ENCODE peak calls at places on chromosome 1, in six cellular contexts. D is Peyer's patch, J is transverse colon, K is IMR-90, Q is esophagus squamous epithelium, H is heart left ventricle. L is an unnamed sample.
A peak's percentile ranks its signal among the peaks of the same experiment; 100 is the strongest.

GRCh38 chr1:213724640-213725536 is 262.9 kb upstream of the PROX1 start:
- DNase-seq in D (no peak), J (peak; percentile 43), K (no peak), Q (no peak), H (peak; percentile 39), L (no peak)

GRCh38 chr1:103106426-103107321 is 1.6 kb downstream of the COL11A1 start:
- DNase-seq in D (no peak), J (no peak), K (peak; percentile 30), Q (no peak), H (no peak), L (no peak)

GRCh38 chr1:23593042-23593521 is 33.8 kb upstream of the ID3 start:
- DNase-seq in D (no peak), J (no peak), K (no peak), Q (no peak), H (no peak), L (no peak)

GRCh38 chr1:13996334-13996733 is 296.3 kb downstream of the PRDM2 start:
- DNase-seq in D (no peak), J (no peak), K (no peak), Q (no peak), H (no peak), L (no peak)

GRCh38 chr1:160367516-160367900 is 637 bp downstream of the NHLH1 start:
- DNase-seq in D (no peak), J (no peak), K (no peak), Q (no peak), H (no peak), L (no peak)

GRCh38 chr1:171901245-171901644 is 59.9 kb downstream of the DNM3 start:
- DNase-seq in D (no peak), J (no peak), K (no peak), Q (no peak), H (no peak), L (no peak)

GRCh38 chr1:234143681-234144080 is 229.6 kb upstream of the COA6 start:
- DNase-seq in D (no peak), J (no peak), K (no peak), Q (no peak), H (no peak), L (no peak)

GRCh38 chr1:155294520-155295182 is 6.6 kb downstream of the PKLR start:
- DNase-seq in D (no peak), J (no peak), K (no peak), Q (no peak), H (no peak), L (no peak)

GRCh38 chr1:31583082-31583994 is 7.0 kb downstream of the TINAGL1 start:
- DNase-seq in D (no peak), J (no peak), K (no peak), Q (no peak), H (peak; percentile 73), L (no peak)

GRCh38 chr1:204841798-204842197 is 28.9 kb upstream of the NFASC start:
- DNase-seq in D (no peak), J (no peak), K (no peak), Q (no peak), H (no peak), L (no peak)
- TF ChIP-seq POLR2A in D (no peak), J (no peak), K (no peak), Q (no peak), H (no peak), L (no peak)

DNA sequence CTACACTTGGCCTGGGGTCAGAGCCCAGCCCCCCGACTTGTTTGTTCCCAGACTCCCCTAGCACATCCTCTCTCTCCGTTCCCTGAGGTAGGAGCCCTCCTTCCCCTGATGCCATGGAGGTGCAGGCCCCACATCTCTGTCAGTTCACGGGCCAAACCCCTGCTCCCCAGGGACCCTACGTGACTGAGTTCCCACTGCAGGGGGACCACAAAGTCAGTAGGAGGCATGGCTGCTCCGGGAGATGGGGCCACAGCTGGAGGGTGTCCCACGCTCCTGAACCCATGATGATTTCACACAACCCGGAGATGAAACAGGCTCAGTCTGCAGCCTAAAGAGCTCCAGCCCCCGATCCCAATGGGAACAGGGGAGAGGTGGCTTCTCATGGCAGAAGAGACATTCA is 272.2 kb downstream of the NPHP4 start:
- DNase-seq in D (peak; percentile 11), J (no peak), K (no peak), Q (no peak), H (no peak), L (no peak)
- TF ChIP-seq POLR2A in D (no peak), J (no peak), K (no peak), Q (no peak), H (no peak), L (no peak)

GRCh38 chr1:181095763-181096184 is 7.3 kb downstream of the IER5 start:
- DNase-seq in D (no peak), J (no peak), K (no peak), Q (no peak), H (no peak), L (no peak)

GRCh38 chr1:181094813-181095212 is 6.3 kb downstream of the IER5 start:
- DNase-seq in D (no peak), J (peak; percentile 14), K (peak; percentile 91), Q (no peak), H (peak; percentile 59), L (no peak)

GRCh38 chr1:181094402-181094801 is 5.9 kb downstream of the IER5 start:
- DNase-seq in D (no peak), J (no peak), K (no peak), Q (no peak), H (no peak), L (no peak)

GRCh38 chr1:181097242-181097641 is 8.7 kb downstream of the IER5 start:
- DNase-seq in D (no peak), J (no peak), K (peak; percentile 61), Q (no peak), H (no peak), L (peak; percentile 55)

DNA sequence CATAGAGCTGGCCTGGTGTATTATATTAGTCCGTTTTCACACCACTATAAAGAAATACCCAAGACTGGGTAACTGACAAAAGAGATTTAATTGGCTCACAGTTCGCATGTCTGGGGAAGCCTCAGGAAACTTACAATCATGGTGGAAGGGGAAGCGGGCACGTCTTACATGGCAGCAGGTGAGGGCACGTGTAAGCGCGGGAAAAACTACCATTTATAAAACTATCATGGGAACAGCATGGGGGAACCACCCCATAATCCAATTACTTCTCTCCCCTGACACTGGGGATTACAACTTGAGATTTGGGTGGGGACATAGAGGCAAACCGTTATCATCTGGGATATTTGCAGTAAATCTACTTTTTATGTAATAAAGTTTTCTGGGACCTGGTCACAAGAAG is 6.8 kb downstream of the IER5 start:
- DNase-seq in D (no peak), J (no peak), K (no peak), Q (no peak), H (no peak), L (no peak)
- TF ChIP-seq POLR2A in D (no peak), J (no peak), K (no peak), Q (no peak), H (no peak), L (no peak)

GRCh38 chr1:207830788-207831187 is 78.9 kb downstream of the CD46 start:
- DNase-seq in D (peak; percentile 43), J (no peak), K (no peak), Q (no peak), H (peak; percentile 84), L (peak; percentile 66)
- TF ChIP-seq POLR2A in D (no peak), J (no peak), K (no peak), Q (no peak), H (no peak), L (no peak)

DNA sequence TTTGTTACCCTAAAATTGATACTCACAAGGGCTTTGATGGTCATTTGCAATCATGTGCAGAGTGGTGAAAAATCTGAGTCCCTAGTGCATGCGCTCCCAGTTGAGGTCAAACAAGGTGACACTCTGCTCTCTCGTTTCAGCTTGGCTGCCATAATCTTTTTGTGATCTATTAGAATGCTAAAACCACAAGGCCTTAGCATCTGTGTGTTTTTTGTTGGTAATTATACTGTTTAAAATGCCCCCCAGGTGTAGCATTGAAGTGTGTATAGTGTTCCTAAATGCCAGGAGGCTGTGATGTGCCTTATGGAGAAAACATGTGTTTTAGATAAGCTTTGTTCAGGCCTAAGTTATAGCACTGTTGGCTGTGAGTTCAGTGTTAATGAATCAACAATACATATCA is 89.3 kb downstream of the PLD5 start:
- DNase-seq in D (no peak), J (no peak), K (no peak), Q (no peak), H (no peak), L (no peak)
- TF ChIP-seq POLR2A in D (no peak), J (no peak), K (no peak), Q (no peak), H (no peak), L (no peak)

GRCh38 chr1:220828950-220829586 is 42.4 kb downstream of the MTARC1 start:
- DNase-seq in D (no peak), J (no peak), K (no peak), Q (no peak), H (no peak), L (no peak)
- TF ChIP-seq POLR2A in D (no peak), J (no peak), K (no peak), Q (no peak), H (no peak), L (no peak)

L was measured in suprapubic skin.